ENCODE peak calls at places on chromosome 5, in four cellular contexts. P, E, C and I are unnamed samples.

GRCh38 chr5:5372511-5372910 is 50.0 kb upstream of the ICE1 start:
- DNase-seq in C (no peak), E (no peak), P (no peak), I (no peak)

GRCh38 chr5:131218392-131218791 is 45.5 kb upstream of the CDC42SE2 start:
- DNase-seq in E (no peak), P (no peak), C (no peak), I (no peak)

GRCh38 chr5:31585519-31586270 is 53.2 kb upstream of the PDZD2 start:
- DNase-seq in P (no peak), E (no peak), C (no peak), I (no peak)

GRCh38 chr5:45741110-45741509 is 44.9 kb upstream of the HCN1 start:
- DNase-seq in C (no peak), E (no peak), P (no peak), I (no peak)

GRCh38 chr5:66738136-66738535 is 141.9 kb downstream of the MAST4 start:
- DNase-seq in P (no peak), C (no peak), E (no peak), I (no peak)

GRCh38 chr5:123359866-123360569 is 63.2 kb downstream of the CEP120 start:
- DNase-seq in C (no peak), P (no peak), E (no peak), I (no peak)

GRCh38 chr5:123937230-123937629 is 425.3 kb downstream of the CSNK1G3 start:
- DNase-seq in C (no peak), P (no peak), E (no peak), I (no peak)

GRCh38 chr5:154470949-154471870 is 6.8 kb downstream of the HAND1 start:
- DNase-seq in P (no peak), C (no peak), E (no peak), I (no peak)

GRCh38 chr5:170486366-170486765 is 17.5 kb upstream of the KCNIP1 start:
- DNase-seq in P (no peak), C (no peak), E (no peak), I (no peak)

GRCh38 chr5:176413709-176414191 is 2.6 kb downstream of the CLTB start:
- DNase-seq in C (no peak), P (no peak), E (no peak), I (no peak)

GRCh38 chr5:109833946-109834345 is 144.2 kb downstream of the MAN2A1 start:
- DNase-seq in E (no peak), C (no peak), P (no peak), I (no peak)

GRCh38 chr5:88150747-88151146 is 117.9 kb downstream of the TMEM161B start:
- DNase-seq in E (no peak), C (no peak), P (no peak), I (no peak)

GRCh38 chr5:32642276-32643002 is 57.1 kb downstream of the SUB1 start:
- DNase-seq in E (no peak), P (no peak), C (no peak), I (no peak)

GRCh38 chr5:116626272-116626723 is 51.7 kb upstream of the SEMA6A start:
- DNase-seq in P (no peak), C (no peak), E (peak; percentile 72), I (no peak)

GRCh38 chr5:39605145-39605544 is 180.4 kb upstream of the DAB2 start:
- DNase-seq in E (no peak), P (no peak), C (no peak), I (no peak)

GRCh38 chr5:94969174-94969573 is 315.7 kb downstream of the MCTP1 start:
- DNase-seq in E (no peak), P (no peak), C (no peak), I (no peak)

GRCh38 chr5:123921193-123921592 is 409.2 kb downstream of the CSNK1G3 start:
- DNase-seq in E (no peak), C (no peak), P (no peak), I (no peak)

GRCh38 chr5:119328753-119329602 is 26.8 kb upstream of the TNFAIP8 start:
- DNase-seq in E (no peak), P (peak; percentile 70), C (no peak), I (no peak)

GRCh38 chr5:53291528-53291927 is 182.0 kb upstream of the MOCS2 start:
- DNase-seq in E (no peak), C (no peak), P (no peak), I (no peak)

GRCh38 chr5:176780071-176780850 is 30.1 kb upstream of the UNC5A start:
- DNase-seq in E (no peak), C (no peak), P (no peak), I (no peak)

GRCh38 chr5:19886123-19886921 is 101.7 kb downstream of the CDH18 start:
- DNase-seq in E (no peak), C (no peak), P (no peak), I (no peak)

GRCh38 chr5:6158974-6159863 is 219.1 kb downstream of the MED10 start:
- DNase-seq in C (no peak), P (no peak), E (no peak), I (no peak)

GRCh38 chr5:169300468-169301385 is at the start of gene SLIT3:
- DNase-seq in C (no peak), P (no peak), E (peak; percentile 70), I (no peak)

GRCh38 chr5:145484195-145484594 is 350.9 kb downstream of the PRELID2 start:
- DNase-seq in C (no peak), P (no peak), E (no peak), I (no peak)

GRCh38 chr5:135153661-135154060 is 119.6 kb upstream of the PITX1 start:
- DNase-seq in E (no peak), P (no peak), C (no peak), I (no peak)

GRCh38 chr5:159851053-159851452 is 65.2 kb upstream of the ADRA1B start:
- DNase-seq in E (no peak), P (no peak), C (no peak), I (no peak)

GRCh38 chr5:178116406-178116885 is 3.1 kb downstream of the N4BP3 start:
- DNase-seq in P (peak; percentile 58), E (no peak), C (no peak), I (no peak)

GRCh38 chr5:172533399-172534228 is 79.3 kb upstream of the SH3PXD2B start:
- DNase-seq in C (no peak), E (peak; percentile 35), P (no peak), I (no peak)

GRCh38 chr5:56819027-56819881 is 3.9 kb downstream of the MAP3K1 start:
- DNase-seq in C (no peak), E (no peak), P (no peak), I (no peak)

GRCh38 chr5:24668050-24668449 is 23.3 kb upstream of the CDH10 start:
- DNase-seq in C (no peak), P (no peak), E (no peak), I (no peak)

GRCh38 chr5:153276151-153276550 is 214.3 kb upstream of the GRIA1 start:
- DNase-seq in P (peak; percentile 3), C (no peak), E (peak; percentile 69), I (no peak)

GRCh38 chr5:112161392-112161748 is 257.7 kb downstream of the EPB41L4A start:
- DNase-seq in C (no peak), P (no peak), E (no peak), I (no peak)

GRCh38 chr5:174453690-174454089 is 270.7 kb upstream of the MSX2 start:
- DNase-seq in E (no peak), C (no peak), P (no peak), I (no peak)

GRCh38 chr5:171945066-171945465 is 61.4 kb downstream of the FBXW11 start:
- DNase-seq in P (no peak), C (no peak), E (no peak), I (no peak)

GRCh38 chr5:123708074-123708806 is 196.3 kb downstream of the CSNK1G3 start:
- DNase-seq in C (no peak), P (no peak), E (no peak), I (no peak)

GRCh38 chr5:170681013-170681433 is 102.5 kb upstream of the GABRP start:
- DNase-seq in E (peak; percentile 82), C (peak; percentile 40), P (no peak), I (no peak)

GRCh38 chr5:54667136-54667535 is 149.6 kb downstream of the SNX18 start:
- DNase-seq in E (no peak), P (no peak), C (no peak), I (no peak)

GRCh38 chr5:149828161-149829011 is 98.3 kb downstream of the PPARGC1B start:
- DNase-seq in C (peak; percentile 82), E (peak; percentile 93), P (peak; percentile 86), I (peak; percentile 67)

GRCh38 chr5:17094830-17095229 is 122.6 kb upstream of the BASP1 start:
- DNase-seq in C (no peak), P (no peak), E (no peak), I (no peak)